ENCODE peak calls at places on chromosomes 5 and 9, in four cellular contexts. K, B, H and C are unnamed samples.
A peak's percentile ranks its signal among the peaks of the same experiment; 100 is the strongest.

GRCh38 chr5:15929616-15930303 is 249.8 kb downstream of the MARCHF11 start:
- DNase-seq in K (no peak), B (no peak), H (no peak), C (no peak)

GRCh38 chr5:20601678-20602100 is 613.7 kb upstream of the CDH18 start:
- DNase-seq in K (no peak), B (no peak), H (no peak), C (no peak)

GRCh38 chr5:155008669-155009068 is 4.9 kb upstream of the KIF4B start:
- DNase-seq in K (no peak), B (no peak), H (no peak), C (no peak)

GRCh38 chr9:123609844-123610243 is 253.8 kb downstream of the CRB2 start:
- DNase-seq in K (no peak), B (no peak), H (no peak), C (no peak)

GRCh38 chr5:141564216-141564692 is 54.5 kb downstream of the DIAPH1 start:
- DNase-seq in K (peak; percentile 20), B (peak; percentile 86), H (peak; percentile 66), C (peak; percentile 87)

GRCh38 chr5:73265641-73266040 is 92.6 kb downstream of the TMEM174 start:
- DNase-seq in K (no peak), B (no peak), H (no peak), C (no peak)

GRCh38 chr5:104372796-104373195 is 810.2 kb upstream of the NUDT12 start:
- DNase-seq in K (no peak), B (no peak), H (no peak), C (no peak)

GRCh38 chr9:114301798-114302565 is 20.9 kb upstream of the ORM1 start:
- DNase-seq in K (no peak), B (no peak), H (no peak), C (no peak)

GRCh38 chr5:675111-675875 is 17.9 kb downstream of the TPPP start:
- DNase-seq in K (no peak), B (peak; percentile 3), H (no peak), C (no peak)

GRCh38 chr9:111038336-111039202 is at the start of gene LPAR1:
- DNase-seq in K (peak; percentile 34), B (peak; percentile 18), H (peak; percentile 52), C (no peak)

GRCh38 chr5:125798311-125798710 is 624.9 kb upstream of the GRAMD2B start:
- DNase-seq in K (no peak), B (no peak), H (peak; percentile 14), C (no peak)

GRCh38 chr5:173326501-173326960 is 1.7 kb downstream of the STC2 start:
- DNase-seq in K (no peak), B (no peak), H (no peak), C (no peak)

GRCh38 chr9:97558701-97559101 is 57.2 kb downstream of the TMOD1 start:
- DNase-seq in K (no peak), B (no peak), H (no peak), C (no peak)

GRCh38 chr9:4680178-4680535 is 788 bp downstream of the CDC37L1 start:
- DNase-seq in K (no peak), B (no peak), H (no peak), C (no peak)

GRCh38 chr9:3040761-3041160 is 196.9 kb upstream of the PUM3 start:
- DNase-seq in K (no peak), B (no peak), H (no peak), C (no peak)

GRCh38 chr5:54718647-54719046 is 201.1 kb downstream of the SNX18 start:
- DNase-seq in K (no peak), B (peak; percentile 90), H (no peak), C (no peak)

GRCh38 chr5:36489505-36489904 is 116.9 kb upstream of the SLC1A3 start:
- DNase-seq in K (no peak), B (no peak), H (no peak), C (no peak)

GRCh38 chr9:31355159-31355882 is 1029.1 kb upstream of the ACO1 start:
- DNase-seq in K (no peak), B (no peak), H (no peak), C (no peak)

GRCh38 chr5:152290181-152290580 is 114.9 kb downstream of the NMUR2 start:
- DNase-seq in K (no peak), B (no peak), H (no peak), C (no peak)

GRCh38 chr9:137055385-137056364 is 1.8 kb upstream of the ENTPD2 start:
- DNase-seq in K (peak; percentile 77), B (peak; percentile 93), H (no peak), C (no peak)

GRCh38 chr5:11247224-11247623 is 486.2 kb upstream of the DAP start:
- DNase-seq in K (no peak), B (no peak), H (no peak), C (no peak)

GRCh38 chr9:127786773-127787123 is 914 bp downstream of the CDK9 start:
- DNase-seq in K (no peak), B (no peak), H (no peak), C (no peak)

GRCh38 chr9:82271099-82271498 is 282.5 kb downstream of the SPATA31D1 start:
- DNase-seq in K (no peak), B (no peak), H (no peak), C (no peak)

GRCh38 chr9:76194896-76195295 is 199.3 kb downstream of the RFK start:
- DNase-seq in K (no peak), B (no peak), H (no peak), C (no peak)

GRCh38 chr5:179321206-179321987 is 23.9 kb downstream of the ADAMTS2 start:
- DNase-seq in K (no peak), B (no peak), H (no peak), C (no peak)

GRCh38 chr5:138565100-138565821 is 9.9 kb downstream of the HSPA9 start:
- DNase-seq in K (no peak), B (no peak), H (no peak), C (no peak)

GRCh38 chr9:76203373-76203772 is 190.9 kb downstream of the RFK start:
- DNase-seq in K (no peak), B (no peak), H (no peak), C (no peak)

GRCh38 chr5:142109356-142110045 is 922 bp downstream of the NDFIP1 start:
- DNase-seq in K (no peak), B (peak; percentile 16), H (no peak), C (no peak)

GRCh38 chr9:124834586-124834985 is 18.7 kb upstream of the WDR38 start:
- DNase-seq in K (no peak), B (no peak), H (no peak), C (no peak)

GRCh38 chr5:3385874-3386536 is 209.6 kb upstream of the IRX1 start:
- DNase-seq in K (no peak), B (no peak), H (no peak), C (no peak)

GRCh38 chr9:120078112-120078511 is 501.9 kb downstream of the CDK5RAP2 start:
- DNase-seq in K (no peak), B (no peak), H (no peak), C (no peak)